ENCODE peak calls at places on chromosome 16, in five cellular contexts. E, U, V, W and P are unnamed samples.

GRCh38 chr16:56424791-56425438 is 430 bp downstream of the AMFR start:
- DNase-seq in E (peak; percentile 7), U (no peak), V (no peak), W (no peak), P (no peak)

GRCh38 chr16:67448580-67448979 is 17.7 kb downstream of the HSD11B2 start:
- DNase-seq in E (no peak), U (no peak), V (no peak), W (no peak), P (no peak)

GRCh38 chr16:813204-813915 is 12.8 kb upstream of the GNG13 start:
- DNase-seq in E (peak; percentile 21), U (peak; percentile 44), V (no peak), W (no peak), P (peak; percentile 28)

GRCh38 chr16:53071748-53072301 is 17.0 kb downstream of the CHD9 start:
- DNase-seq in E (peak; percentile 36), U (peak; percentile 84), V (no peak), W (no peak), P (peak; percentile 87)

GRCh38 chr16:19240494-19240893 is 45.0 kb upstream of the CLEC19A start:
- DNase-seq in E (no peak), U (no peak), V (no peak), W (no peak), P (no peak)

GRCh38 chr16:8866884-8867482 is 1.8 kb downstream of the CARHSP1 start:
- DNase-seq in E (no peak), U (no peak), V (no peak), W (no peak), P (no peak)

GRCh38 chr16:86221085-86221484 is 289.2 kb upstream of the FOXF1 start:
- DNase-seq in E (peak; percentile 40), U (no peak), V (no peak), W (no peak), P (no peak)

GRCh38 chr16:648071-648785 is 937 bp upstream of the WDR90 start:
- DNase-seq in E (peak; percentile 13), U (peak; percentile 75), V (peak; percentile 80), W (no peak), P (peak; percentile 31)

GRCh38 chr16:85534536-85535351 is 78.4 kb upstream of the GSE1 start:
- DNase-seq in E (no peak), U (no peak), V (no peak), W (no peak), P (no peak)

GRCh38 chr16:59543641-59544040 is 809.5 kb upstream of the GOT2 start:
- DNase-seq in E (no peak), U (no peak), V (no peak), W (no peak), P (no peak)

GRCh38 chr16:20383106-20384029 is 21.2 kb downstream of the PDILT start:
- DNase-seq in E (peak; percentile 61), U (peak; percentile 63), V (peak; percentile 57), W (no peak), P (peak; percentile 77)

GRCh38 chr16:62135903-62136302 is 99.7 kb upstream of the CDH8 start:
- DNase-seq in E (no peak), U (no peak), V (no peak), W (no peak), P (no peak)

GRCh38 chr16:57627184-57627871 is 1.1 kb upstream of the ADGRG1 start:
- DNase-seq in E (peak; percentile 71), U (no peak), V (no peak), W (no peak), P (peak; percentile 86)

GRCh38 chr16:4486126-4486893 is 10.1 kb downstream of the HMOX2 start:
- DNase-seq in E (no peak), U (no peak), V (no peak), W (no peak), P (no peak)

GRCh38 chr16:24652209-24652712 is 77.2 kb upstream of the TNRC6A start:
- DNase-seq in E (no peak), U (no peak), V (no peak), W (no peak), P (no peak)

GRCh38 chr16:65889533-65889966 is 476.9 kb upstream of the CDH5 start:
- DNase-seq in E (no peak), U (no peak), V (peak; percentile 17), W (no peak), P (no peak)

GRCh38 chr16:74321356-74321755 is 24.7 kb downstream of the PSMD7 start:
- DNase-seq in E (no peak), U (no peak), V (no peak), W (no peak), P (no peak)

GRCh38 chr16:80909720-80910119 is 97.0 kb downstream of the CMC2 start:
- DNase-seq in E (no peak), U (no peak), V (no peak), W (no peak), P (no peak)